ENCODE peak calls at places on chromosomes 2 and 18, in seven cellular contexts. One of them, this sample, is unnamed.

GRCh38 chr2:25981596-25982272 is 563 bp downstream of the KIF3C start:
- DNase-seq in body of pancreas: no peak
- DNase-seq in Daoy: peak
- DNase-seq in stimulated activated CD8-positive, alpha-beta memory T cell treated with anti-CD3 and anti-CD28 coated beads, Interleukin-2, amount 100 ng/mL, for 48 hours: no peak
- DNase-seq in COR-L47: no peak
- DNase-seq in HTR-8/SVneo: no peak
- DNase-seq in neuronal stem cell: no peak
- DNase-seq in this sample: peak

GRCh38 chr2:169585673-169586072 is 1.5 kb downstream of the PPIG start:
- DNase-seq in stimulated activated CD8-positive, alpha-beta memory T cell treated with anti-CD3 and anti-CD28 coated beads, Interleukin-2, amount 100 ng/mL, for 48 hours: no peak
- DNase-seq in neuronal stem cell: no peak
- DNase-seq in body of pancreas: no peak
- DNase-seq in COR-L47: no peak
- DNase-seq in Daoy: no peak
- DNase-seq in HTR-8/SVneo: no peak
- DNase-seq in this sample: no peak

GRCh38 chr2:121334581-121335293 is 49.7 kb upstream of the TFCP2L1 start:
- DNase-seq in body of pancreas: peak
- DNase-seq in HTR-8/SVneo: no peak
- DNase-seq in Daoy: no peak
- DNase-seq in stimulated activated CD8-positive, alpha-beta memory T cell treated with anti-CD3 and anti-CD28 coated beads, Interleukin-2, amount 100 ng/mL, for 48 hours: no peak
- DNase-seq in neuronal stem cell: no peak
- DNase-seq in COR-L47: no peak
- DNase-seq in this sample: no peak

GRCh38 chr2:109345653-109346165 is 216.7 kb downstream of the SH3RF3 start:
- DNase-seq in body of pancreas: peak
- DNase-seq in Daoy: no peak
- DNase-seq in stimulated activated CD8-positive, alpha-beta memory T cell treated with anti-CD3 and anti-CD28 coated beads, Interleukin-2, amount 100 ng/mL, for 48 hours: no peak
- DNase-seq in HTR-8/SVneo: no peak
- DNase-seq in COR-L47: no peak
- DNase-seq in neuronal stem cell: no peak
- DNase-seq in this sample: no peak

GRCh38 chr2:234001380-234001993 is 49.0 kb upstream of the SPP2 start:
- DNase-seq in body of pancreas: no peak
- DNase-seq in Daoy: no peak
- DNase-seq in HTR-8/SVneo: no peak
- DNase-seq in COR-L47: no peak
- DNase-seq in stimulated activated CD8-positive, alpha-beta memory T cell treated with anti-CD3 and anti-CD28 coated beads, Interleukin-2, amount 100 ng/mL, for 48 hours: no peak
- DNase-seq in neuronal stem cell: no peak
- DNase-seq in this sample: no peak

GRCh38 chr2:38443021-38443541 is 66.0 kb upstream of the ATL2 start:
- DNase-seq in Daoy: peak
- DNase-seq in neuronal stem cell: no peak
- DNase-seq in COR-L47: no peak
- DNase-seq in stimulated activated CD8-positive, alpha-beta memory T cell treated with anti-CD3 and anti-CD28 coated beads, Interleukin-2, amount 100 ng/mL, for 48 hours: no peak
- DNase-seq in HTR-8/SVneo: no peak
- DNase-seq in body of pancreas: peak
- DNase-seq in this sample: peak

GRCh38 chr2:183773775-183774174 is 649.5 kb downstream of the NUP35 start:
- DNase-seq in COR-L47: no peak
- DNase-seq in neuronal stem cell: no peak
- DNase-seq in Daoy: no peak
- DNase-seq in HTR-8/SVneo: no peak
- DNase-seq in stimulated activated CD8-positive, alpha-beta memory T cell treated with anti-CD3 and anti-CD28 coated beads, Interleukin-2, amount 100 ng/mL, for 48 hours: no peak
- DNase-seq in body of pancreas: no peak
- DNase-seq in this sample: no peak

GRCh38 chr18:37666986-37667385 is 101.4 kb upstream of the CELF4 start:
- DNase-seq in stimulated activated CD8-positive, alpha-beta memory T cell treated with anti-CD3 and anti-CD28 coated beads, Interleukin-2, amount 100 ng/mL, for 48 hours: no peak
- DNase-seq in HTR-8/SVneo: no peak
- DNase-seq in Daoy: no peak
- DNase-seq in body of pancreas: no peak
- DNase-seq in COR-L47: no peak
- DNase-seq in neuronal stem cell: no peak
- DNase-seq in this sample: no peak

GRCh38 chr2:62794791-62795190 is 89.3 kb downstream of the EHBP1 start:
- DNase-seq in body of pancreas: no peak
- DNase-seq in HTR-8/SVneo: no peak
- DNase-seq in stimulated activated CD8-positive, alpha-beta memory T cell treated with anti-CD3 and anti-CD28 coated beads, Interleukin-2, amount 100 ng/mL, for 48 hours: no peak
- DNase-seq in COR-L47: peak
- DNase-seq in neuronal stem cell: no peak
- DNase-seq in Daoy: peak
- DNase-seq in this sample: no peak

GRCh38 chr2:191148766-191149165 is 2.0 kb downstream of the STAT4 start:
- DNase-seq in stimulated activated CD8-positive, alpha-beta memory T cell treated with anti-CD3 and anti-CD28 coated beads, Interleukin-2, amount 100 ng/mL, for 48 hours: no peak
- DNase-seq in Daoy: no peak
- DNase-seq in COR-L47: no peak
- DNase-seq in body of pancreas: no peak
- DNase-seq in HTR-8/SVneo: no peak
- DNase-seq in neuronal stem cell: no peak
- DNase-seq in this sample: no peak

GRCh38 chr2:144322379-144322778 is 197.5 kb downstream of the ZEB2 start:
- DNase-seq in HTR-8/SVneo: no peak
- DNase-seq in stimulated activated CD8-positive, alpha-beta memory T cell treated with anti-CD3 and anti-CD28 coated beads, Interleukin-2, amount 100 ng/mL, for 48 hours: no peak
- DNase-seq in body of pancreas: no peak
- DNase-seq in COR-L47: no peak
- DNase-seq in neuronal stem cell: no peak
- DNase-seq in Daoy: no peak
- DNase-seq in this sample: no peak

GRCh38 chr2:195600796-195601195 is 56.2 kb upstream of the SLC39A10 start:
- DNase-seq in COR-L47: no peak
- DNase-seq in body of pancreas: no peak
- DNase-seq in HTR-8/SVneo: no peak
- DNase-seq in neuronal stem cell: no peak
- DNase-seq in Daoy: no peak
- DNase-seq in stimulated activated CD8-positive, alpha-beta memory T cell treated with anti-CD3 and anti-CD28 coated beads, Interleukin-2, amount 100 ng/mL, for 48 hours: no peak
- DNase-seq in this sample: no peak

GRCh38 chr2:150885236-150885635 is 376.4 kb downstream of the RBM43 start:
- DNase-seq in stimulated activated CD8-positive, alpha-beta memory T cell treated with anti-CD3 and anti-CD28 coated beads, Interleukin-2, amount 100 ng/mL, for 48 hours: no peak
- DNase-seq in body of pancreas: no peak
- DNase-seq in COR-L47: no peak
- DNase-seq in neuronal stem cell: no peak
- DNase-seq in Daoy: no peak
- DNase-seq in HTR-8/SVneo: no peak
- DNase-seq in this sample: no peak

GRCh38 chr2:133568172-133568571 is at the start of gene NCKAP5:
- DNase-seq in stimulated activated CD8-positive, alpha-beta memory T cell treated with anti-CD3 and anti-CD28 coated beads, Interleukin-2, amount 100 ng/mL, for 48 hours: no peak
- DNase-seq in Daoy: peak
- DNase-seq in COR-L47: no peak
- DNase-seq in neuronal stem cell: peak
- DNase-seq in HTR-8/SVneo: no peak
- DNase-seq in body of pancreas: peak
- DNase-seq in this sample: peak

GRCh38 chr18:46480187-46480586 is 176.8 kb downstream of the LOXHD1 start:
- DNase-seq in neuronal stem cell: no peak
- DNase-seq in COR-L47: no peak
- DNase-seq in Daoy: no peak
- DNase-seq in stimulated activated CD8-positive, alpha-beta memory T cell treated with anti-CD3 and anti-CD28 coated beads, Interleukin-2, amount 100 ng/mL, for 48 hours: no peak
- DNase-seq in body of pancreas: no peak
- DNase-seq in HTR-8/SVneo: no peak
- DNase-seq in this sample: no peak

GRCh38 chr2:113248997-113249770 is 29.5 kb downstream of the PAX8 start:
- DNase-seq in body of pancreas: peak
- DNase-seq in neuronal stem cell: peak
- DNase-seq in Daoy: peak
- DNase-seq in HTR-8/SVneo: peak
- DNase-seq in stimulated activated CD8-positive, alpha-beta memory T cell treated with anti-CD3 and anti-CD28 coated beads, Interleukin-2, amount 100 ng/mL, for 48 hours: peak
- DNase-seq in COR-L47: peak
- DNase-seq in this sample: peak

GRCh38 chr2:8631465-8632005 is 50.3 kb upstream of the ID2 start:
- DNase-seq in body of pancreas: no peak
- DNase-seq in Daoy: no peak
- DNase-seq in neuronal stem cell: no peak
- DNase-seq in COR-L47: peak
- DNase-seq in HTR-8/SVneo: no peak
- DNase-seq in stimulated activated CD8-positive, alpha-beta memory T cell treated with anti-CD3 and anti-CD28 coated beads, Interleukin-2, amount 100 ng/mL, for 48 hours: no peak
- DNase-seq in this sample: no peak